ENCODE peak calls at places on chromosomes 6 and 20, in five cellular contexts. J is IMR-90, G is fibroblast of lung, P is mesendoderm, Q is uterus. H is an unnamed sample.

GRCh38 chr20:18252597-18253451 is 35.5 kb upstream of the ZNF133 start:
- DNase-seq in J (no peak), P (no peak), G (peak; percentile 35), Q (no peak), H (no peak)

GRCh38 chr6:44678252-44678935 is 290.9 kb downstream of the CDC5L start:
- DNase-seq in Q (no peak), P (no peak), J (no peak), G (no peak), H (no peak)

GRCh38 chr6:48615041-48615440 is 504.0 kb upstream of the PTCHD4 start:
- DNase-seq in Q (no peak), J (peak; percentile 30), G (peak; percentile 74), P (no peak), H (no peak)

GRCh38 chr20:41316602-41317535 is 662 bp downstream of the ZHX3 start:
- DNase-seq in P (peak; percentile 86), Q (peak; percentile 82), J (peak; percentile 93), G (peak; percentile 95), H (peak; percentile 67)

GRCh38 chr20:59945175-59945574 is 5.0 kb downstream of the FAM217B start:
- DNase-seq in Q (no peak), J (no peak), P (no peak), G (no peak), H (no peak)

GRCh38 chr6:157364705-157365104 is 16.3 kb upstream of the ZDHHC14 start:
- DNase-seq in J (no peak), G (no peak), P (no peak), Q (no peak), H (no peak)

GRCh38 chr6:170114187-170114945 is 176.5 kb downstream of the DLL1 start:
- DNase-seq in J (no peak), G (no peak), P (no peak), Q (no peak), H (no peak)

GRCh38 chr6:119182875-119183274 is 104.4 kb upstream of the FAM184A start:
- DNase-seq in G (no peak), J (no peak), Q (no peak), P (no peak), H (no peak)

GRCh38 chr20:43853174-43853803 is 61.4 kb upstream of the TOX2 start:
- DNase-seq in Q (no peak), J (peak; percentile 61), P (no peak), G (no peak), H (no peak)

GRCh38 chr6:56706981-56707726 is 64.5 kb upstream of the DST start:
- DNase-seq in P (no peak), J (no peak), Q (no peak), G (no peak), H (no peak)

GRCh38 chr6:111925296-111925695 is 52.0 kb upstream of the FYN start:
- DNase-seq in J (peak; percentile 82), G (peak; percentile 85), Q (no peak), P (no peak), H (no peak)

GRCh38 chr20:37668166-37668565 is 25.7 kb upstream of the CTNNBL1 start:
- DNase-seq in P (no peak), Q (no peak), G (no peak), J (no peak), H (no peak)

GRCh38 chr6:158620963-158621693 is 23.4 kb downstream of the DYNLT1 start:
- DNase-seq in G (no peak), P (no peak), Q (no peak), J (no peak), H (no peak)

GRCh38 chr6:103018426-103018825 is 1624.9 kb downstream of the GRIK2 start:
- DNase-seq in J (no peak), G (no peak), Q (no peak), P (no peak), H (no peak)

GRCh38 chr6:113591896-113592827 is 265.0 kb upstream of the MARCKS start:
- DNase-seq in G (peak; percentile 48), P (peak; percentile 69), Q (peak; percentile 26), J (peak; percentile 31), H (no peak)

GRCh38 chr6:46689657-46690056 is 2.0 kb downstream of the TDRD6 start:
- DNase-seq in G (no peak), P (no peak), J (no peak), Q (no peak), H (no peak)

GRCh38 chr6:76697585-76697984 is 625.1 kb upstream of the IMPG1 start:
- DNase-seq in Q (no peak), G (peak; percentile 5), J (peak; percentile 18), P (peak; percentile 86), H (no peak)

GRCh38 chr6:45422541-45423110 is 44.9 kb upstream of the SUPT3H start:
- DNase-seq in Q (no peak), J (peak; percentile 55), P (peak; percentile 78), G (peak; percentile 72), H (peak; percentile 60)

GRCh38 chr6:81636930-81637568 is 115.4 kb downstream of the TENT5A start:
- DNase-seq in G (no peak), Q (no peak), J (peak; percentile 57), P (peak; percentile 46), H (no peak)

GRCh38 chr6:137904822-137905617 is 38.0 kb downstream of the TNFAIP3 start:
- DNase-seq in G (peak; percentile 51), Q (no peak), P (no peak), J (no peak), H (peak; percentile 22)

GRCh38 chr6:72554761-72555221 is 67.1 kb upstream of the KCNQ5 start:
- DNase-seq in P (no peak), G (peak; percentile 70), Q (no peak), J (peak; percentile 17), H (no peak)
- H3K27ac ChIP-seq in P (no peak overlapping the region), G (peak overlapping the region; percentile 62), Q (no peak overlapping the region), J (peak overlapping the region; percentile 48), H (no peak overlapping the region)

GRCh38 chr20:19987046-19987445 is 30.1 kb upstream of the NAA20 start:
- DNase-seq in Q (no peak), P (no peak), G (no peak), J (no peak), H (no peak)
- H3K27ac ChIP-seq in Q (peak overlapping the region; percentile 73), P (no peak overlapping the region), G (peak overlapping the region; percentile 66), J (peak overlapping the region; percentile 45), H (no peak overlapping the region)

GRCh38 chr6:164098857-164099534 is 684.5 kb downstream of the QKI start:
- DNase-seq in J (no peak), Q (no peak), P (peak; percentile 89), G (peak; percentile 56), H (no peak)
- H3K27ac ChIP-seq in J (no peak overlapping the region), Q (no peak overlapping the region), P (no peak overlapping the region), G (no peak overlapping the region), H (no peak overlapping the region)

DNA sequence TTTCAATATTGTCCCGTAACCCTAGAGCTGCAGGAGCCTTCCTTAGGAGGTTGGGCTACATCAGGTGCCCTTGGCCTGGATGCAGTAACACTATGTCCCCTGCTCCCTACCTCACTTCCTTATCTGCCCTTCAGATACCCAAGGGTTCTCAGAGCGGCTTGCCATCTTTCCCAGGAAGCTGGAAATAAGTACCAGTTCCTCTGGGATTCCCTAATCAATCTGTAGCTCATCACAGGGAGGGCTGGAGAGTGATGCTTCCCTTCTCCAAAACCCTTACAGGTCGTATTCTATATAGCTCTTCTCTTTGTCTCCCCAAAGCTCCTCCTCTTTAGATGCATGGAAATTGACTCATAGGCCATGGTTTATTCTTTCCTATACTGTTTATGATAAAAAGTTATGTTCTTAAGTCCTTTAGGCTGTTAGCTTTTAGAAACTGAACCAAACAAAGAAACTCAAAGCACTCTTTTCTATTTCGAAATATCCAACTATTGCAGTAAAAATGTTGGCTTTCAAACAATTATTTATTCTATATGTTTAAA is 4.2 kb downstream of the MYCT1 start:
- DNase-seq in Q (no peak), J (peak; percentile 68), G (no peak), P (no peak), H (no peak)
- H3K27ac ChIP-seq in Q (peak overlapping the region; percentile 15), J (peak overlapping the region; percentile 100), G (no peak overlapping the region), P (no peak overlapping the region), H (no peak overlapping the region)

DNA sequence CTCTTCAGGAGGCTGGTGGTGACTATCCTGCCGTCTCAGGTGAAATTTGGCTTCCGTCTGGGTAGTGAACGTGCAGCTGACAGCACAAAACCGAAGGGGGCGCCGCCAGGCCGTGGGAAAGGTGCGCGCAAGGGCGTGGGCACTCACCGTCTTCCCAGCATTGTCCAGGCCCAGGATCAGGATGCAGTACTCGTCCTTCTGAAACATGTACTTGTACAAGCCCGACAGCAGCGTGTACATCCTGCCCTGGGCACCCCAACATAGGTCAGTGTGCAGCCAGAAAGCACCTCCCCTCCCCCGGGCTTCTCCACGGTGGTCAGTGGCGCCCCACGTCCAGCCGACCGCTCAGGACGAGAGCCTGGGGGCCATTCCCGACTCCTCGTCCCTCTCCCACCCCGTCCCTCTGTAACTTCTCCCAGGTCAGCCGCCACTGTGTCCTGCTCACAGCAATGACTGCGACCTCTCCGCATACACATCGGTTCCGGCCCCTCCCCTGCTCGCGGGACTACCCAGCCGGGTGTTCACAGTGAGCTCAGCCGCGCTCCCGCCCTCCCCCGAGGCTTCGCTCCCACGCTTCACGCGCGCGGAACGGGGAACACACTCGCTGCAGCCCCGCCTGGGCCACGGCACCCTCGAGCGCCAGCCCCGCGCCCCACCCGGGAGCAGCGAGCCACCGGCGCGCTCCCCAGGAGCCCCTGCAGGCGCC is 771 bp downstream of the ARFRP1 start:
- DNase-seq in G (no peak), Q (peak; percentile 36), J (peak; percentile 35), P (peak; percentile 37), H (peak; percentile 50)
- H3K27ac ChIP-seq in G (peak overlapping the region; percentile 80), Q (peak overlapping the region; percentile 94), J (peak overlapping the region; percentile 82), P (no peak overlapping the region), H (peak overlapping the region; percentile 71)

GRCh38 chr6:136486357-136486756 is 63.9 kb downstream of the MAP7 start:
- DNase-seq in P (no peak), G (no peak), Q (no peak), J (no peak), H (no peak)
- H3K27ac ChIP-seq in P (no peak overlapping the region), G (no peak overlapping the region), Q (no peak overlapping the region), J (no peak overlapping the region), H (no peak overlapping the region)

DNA sequence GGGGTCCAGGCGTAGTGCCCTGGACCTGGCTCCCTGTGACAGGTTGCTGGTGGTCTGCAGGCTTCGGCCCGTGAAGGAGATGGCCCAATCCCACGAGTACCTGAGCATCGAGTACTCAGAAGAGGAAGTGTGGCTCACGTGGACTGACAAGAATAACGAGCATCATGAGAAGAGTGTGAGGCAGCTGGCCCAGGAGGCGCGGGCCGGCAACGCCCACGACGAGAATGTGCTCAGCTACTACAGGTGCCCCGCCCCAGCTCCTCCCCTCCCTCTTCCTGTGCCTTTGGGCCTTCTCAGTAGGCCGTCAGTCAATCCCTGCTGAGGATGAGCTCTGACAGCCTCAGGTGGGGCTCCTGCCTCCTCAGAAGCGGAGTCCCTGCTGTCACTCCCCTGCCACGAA is 42.6 kb downstream of the UQCC2 start:
- DNase-seq in P (peak; percentile 44), Q (no peak), J (no peak), G (no peak), H (peak; percentile 34)
- H3K27ac ChIP-seq in P (no peak overlapping the region), Q (no peak overlapping the region), J (no peak overlapping the region), G (no peak overlapping the region), H (peak overlapping the region; percentile 58)

GRCh38 chr20:51594206-51594998 is 51.9 kb upstream of the NFATC2 start:
- DNase-seq in G (no peak), J (no peak), Q (peak; percentile 63), P (no peak), H (no peak)

GRCh38 chr20:51594999-51595532 is 52.5 kb upstream of the NFATC2 start:
- DNase-seq in Q (peak; percentile 93), G (peak; percentile 76), P (peak; percentile 93), J (peak; percentile 89), H (peak; percentile 58)

GRCh38 chr20:51591871-51592270 is 49.4 kb upstream of the NFATC2 start:
- DNase-seq in Q (no peak), G (no peak), P (no peak), J (no peak), H (no peak)

GRCh38 chr20:51593584-51593983 is 51.1 kb upstream of the NFATC2 start:
- DNase-seq in Q (no peak), J (no peak), P (no peak), G (no peak), H (no peak)

GRCh38 chr20:51592564-51592963 is 50.0 kb upstream of the NFATC2 start:
- DNase-seq in P (no peak), J (no peak), G (no peak), Q (no peak), H (no peak)
- H3K27ac ChIP-seq in P (no peak overlapping the region), J (no peak overlapping the region), G (no peak overlapping the region), Q (no peak overlapping the region), H (no peak overlapping the region)